ENCODE peak calls at places on chromosome 20, in six cellular contexts. P is germinal center; K is stimulated activated CD4-positive, alpha-beta T cell treated with anti-CD3 and anti-CD28 coated beads, Interleukin-1b, Interleukin-23, amount 100 ng/mL, for 24 hours; V is CD4-positive, CD25-positive, alpha-beta regulatory T cell; T is left ventricle myocardium inferior; L is GM12865. D is an unnamed sample.

GRCh38 chr20:37166867-37167266 is 12.3 kb upstream of the RPN2 start:
- DNase-seq in P (no peak), K (no peak), V (no peak), T (no peak), L (no peak), D (no peak)

GRCh38 chr20:62391165-62392076 is 4.5 kb downstream of the RPS21 start:
- DNase-seq in P (no peak), K (no peak), V (no peak), T (no peak), L (no peak), D (no peak)

GRCh38 chr20:813386-813785 is 20.1 kb upstream of the FAM110A start:
- DNase-seq in P (no peak), K (no peak), V (no peak), T (no peak), L (no peak), D (no peak)

GRCh38 chr20:61251529-61252393 is at the start of gene CDH4:
- DNase-seq in P (no peak), K (no peak), V (no peak), T (no peak), L (no peak), D (no peak)

GRCh38 chr20:45336530-45337366 is 11.5 kb downstream of the SDC4 start:
- DNase-seq in P (no peak), K (no peak), V (no peak), T (no peak), L (no peak), D (no peak)

GRCh38 chr20:51199920-51200319 is 177.0 kb upstream of the KCNG1 start:
- DNase-seq in P (no peak), K (no peak), V (no peak), T (no peak), L (no peak), D (no peak)

GRCh38 chr20:35680464-35681183 is 15.9 kb upstream of the CPNE1 start:
- DNase-seq in P (peak; percentile 23), K (no peak), V (no peak), T (no peak), L (no peak), D (no peak)

GRCh38 chr20:60053125-60053812 is 95.0 kb downstream of the CDH26 start:
- DNase-seq in P (no peak), K (no peak), V (no peak), T (no peak), L (no peak), D (no peak)

GRCh38 chr20:51725584-51726176 is 42.5 kb downstream of the ATP9A start:
- DNase-seq in P (no peak), K (no peak), V (no peak), T (no peak), L (no peak), D (no peak)

GRCh38 chr20:38840053-38840893 is 34.8 kb downstream of the PPP1R16B start:
- DNase-seq in P (no peak), K (no peak), V (no peak), T (no peak), L (no peak), D (peak; percentile 55)

GRCh38 chr20:50892394-50892793 is 38.8 kb downstream of the ADNP start:
- DNase-seq in P (no peak), K (no peak), V (no peak), T (no peak), L (peak; percentile 59), D (no peak)

GRCh38 chr20:22387452-22387851 is 196.9 kb downstream of the FOXA2 start:
- DNase-seq in P (no peak), K (no peak), V (no peak), T (no peak), L (no peak), D (no peak)

GRCh38 chr20:24722586-24722985 is 226.5 kb upstream of the CST7 start:
- DNase-seq in P (no peak), K (no peak), V (no peak), T (no peak), L (no peak), D (no peak)